ENCODE peak calls at places on chromosomes 1 and 21, in eight cellular contexts. I is fibroblast of pulmonary artery; C is progenitor cell of endocrine pancreas; R is GM12865; U is CD4-positive, alpha-beta T cell; B is Calu3; E is upper lobe of right lung; Y is transverse colon. J is an unnamed sample.

GRCh38 chr1:155173478-155174333 is at the start of gene TRIM46:
- DNase-seq in C (no peak), I (peak; percentile 52), B (no peak), Y (peak; percentile 42), U (no peak), E (peak; percentile 71), R (peak; percentile 54), J (no peak)

GRCh38 chr1:210074904-210075303 is 136.9 kb downstream of the SYT14 start:
- DNase-seq in C (no peak), Y (no peak), U (no peak), B (no peak), E (no peak), R (no peak), I (no peak), J (no peak)

GRCh38 chr1:69738458-69738857 is 170.7 kb downstream of the LRRC7 start:
- DNase-seq in R (no peak), Y (no peak), U (no peak), B (no peak), I (no peak), C (no peak), E (no peak), J (no peak)

GRCh38 chr1:202998836-202999750 is 8.1 kb upstream of the TMEM183A start:
- DNase-seq in B (peak; percentile 71), U (peak; percentile 55), C (peak; percentile 28), I (peak; percentile 74), E (no peak), Y (peak; percentile 54), R (peak; percentile 67), J (peak; percentile 68)

GRCh38 chr1:230228234-230228897 is 161.3 kb downstream of the GALNT2 start:
- DNase-seq in C (no peak), R (no peak), U (no peak), B (no peak), Y (no peak), I (no peak), E (no peak), J (no peak)

GRCh38 chr1:7229696-7230095 is 444.4 kb downstream of the CAMTA1 start:
- DNase-seq in B (no peak), R (no peak), U (no peak), C (no peak), Y (no peak), E (no peak), I (no peak), J (no peak)

GRCh38 chr1:151853411-151853930 is at the start of gene THEM5:
- DNase-seq in I (no peak), U (no peak), B (no peak), Y (no peak), C (no peak), R (no peak), E (no peak), J (no peak)

GRCh38 chr1:77631751-77632150 is 50.7 kb downstream of the ZZZ3 start:
- DNase-seq in B (no peak), E (no peak), I (no peak), Y (no peak), U (no peak), C (no peak), R (no peak), J (no peak)

GRCh38 chr1:219733511-219733910 is 120.6 kb upstream of the ZC3H11B start:
- DNase-seq in U (no peak), E (no peak), C (no peak), Y (no peak), R (no peak), I (no peak), B (no peak), J (no peak)

GRCh38 chr1:7389201-7389785 is 381.8 kb upstream of the VAMP3 start:
- DNase-seq in B (no peak), I (no peak), E (no peak), U (no peak), R (no peak), C (peak; percentile 6), Y (no peak), J (no peak)

GRCh38 chr1:28235746-28236655 is at the start of gene ATP5IF1:
- DNase-seq in Y (peak; percentile 97), C (peak; percentile 86), I (peak; percentile 98), R (peak; percentile 99), U (peak; percentile 87), B (peak; percentile 91), E (peak; percentile 97), J (peak; percentile 88)

GRCh38 chr1:204207136-204207616 is 6.6 kb downstream of the GOLT1A start:
- DNase-seq in C (peak; percentile 77), I (peak; percentile 34), Y (peak; percentile 71), E (peak; percentile 86), R (peak; percentile 49), B (peak; percentile 87), U (peak; percentile 57), J (peak; percentile 79)

GRCh38 chr1:228405200-228405978 is 1.2 kb downstream of the TRIM11 start:
- DNase-seq in U (no peak), R (no peak), Y (no peak), B (no peak), I (no peak), E (no peak), C (no peak), J (no peak)

GRCh38 chr1:76901158-76901767 is 34.0 kb downstream of the ST6GALNAC5 start:
- DNase-seq in Y (no peak), R (peak; percentile 62), B (peak; percentile 60), I (peak; percentile 68), E (no peak), U (no peak), C (peak; percentile 14), J (peak; percentile 51)

GRCh38 chr1:1004780-1005697 is 5.1 kb upstream of the HES4 start:
- DNase-seq in E (peak; percentile 81), Y (peak; percentile 36), U (no peak), R (no peak), I (peak; percentile 60), B (peak; percentile 34), C (no peak), J (no peak)

GRCh38 chr1:165369255-165369848 is 12.8 kb upstream of the LMX1A start:
- DNase-seq in Y (peak; percentile 57), C (peak; percentile 61), I (peak; percentile 54), E (peak; percentile 73), B (peak; percentile 74), R (peak; percentile 50), U (peak; percentile 24), J (peak; percentile 81)

GRCh38 chr1:46719689-46720088 is 775 bp upstream of the EFCAB14 start:
- DNase-seq in U (no peak), I (no peak), C (no peak), R (no peak), Y (peak; percentile 59), E (no peak), B (peak; percentile 49), J (no peak)

GRCh38 chr1:161008857-161009554 is 11.9 kb downstream of the F11R start:
- DNase-seq in I (peak; percentile 76), U (no peak), R (no peak), Y (no peak), E (no peak), B (no peak), C (no peak), J (no peak)

GRCh38 chr21:45255381-45256020 is 32.2 kb downstream of the POFUT2 start:
- DNase-seq in U (no peak), R (peak; percentile 18), I (no peak), C (peak; percentile 9), Y (peak; percentile 60), E (no peak), B (peak; percentile 28), J (no peak)

GRCh38 chr1:173798078-173798477 is 26.4 kb upstream of the DARS2 start:
- DNase-seq in C (no peak), B (no peak), I (no peak), E (no peak), U (no peak), R (no peak), Y (no peak), J (no peak)

GRCh38 chr1:179856286-179856685 is 21.3 kb downstream of the TOR1AIP2 start:
- DNase-seq in R (no peak), U (no peak), Y (no peak), C (no peak), I (no peak), B (no peak), E (no peak), J (no peak)

GRCh38 chr1:169885207-169885606 is 8.5 kb downstream of the SCYL3 start:
- DNase-seq in C (no peak), E (no peak), U (no peak), B (no peak), I (no peak), Y (no peak), R (no peak), J (no peak)

GRCh38 chr1:91876040-91876470 is 9.9 kb downstream of the TGFBR3 start:
- DNase-seq in U (no peak), C (no peak), R (peak; percentile 88), Y (no peak), B (no peak), I (no peak), E (no peak), J (no peak)

DNA sequence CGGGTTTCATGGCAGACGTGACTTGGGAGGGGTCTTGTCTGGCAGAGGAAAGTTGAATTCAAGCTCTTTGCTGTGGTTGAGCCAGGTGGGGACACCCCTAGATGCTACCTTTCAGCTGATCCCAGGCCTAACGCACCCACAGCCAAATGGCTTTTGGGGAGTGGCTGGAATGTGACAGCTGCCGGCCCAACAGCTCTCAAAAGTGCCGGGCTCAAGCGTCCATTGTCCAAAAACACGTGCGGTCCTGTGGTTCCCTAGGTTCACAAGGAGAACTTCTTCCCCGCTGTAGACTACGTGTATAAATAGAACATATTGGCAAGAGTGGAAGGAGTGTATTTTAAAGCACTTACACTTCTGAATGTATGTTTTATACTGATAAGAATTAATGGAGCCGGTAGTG is 87.1 kb upstream of the ARHGEF16 start:
- DNase-seq in U (no peak), Y (no peak), E (no peak), R (no peak), I (no peak), B (no peak), C (no peak), J (no peak)
- TF ChIP-seq CTCF in U (no peak), Y (no peak), E (no peak), R (no peak), I (no peak), B (no peak), C (no peak), J (no peak)

GRCh38 chr1:176843352-176844297 is 320.9 kb downstream of the ASTN1 start:
- DNase-seq in E (no peak), U (no peak), C (peak; percentile 17), R (peak; percentile 36), I (peak; percentile 52), B (peak; percentile 32), Y (no peak), J (peak; percentile 28)
- TF ChIP-seq CTCF in E (peak; percentile 51), U (no peak), C (peak; percentile 78), R (peak; percentile 26), I (peak; percentile 20), B (no peak), Y (no peak), J (peak; percentile 72)

GRCh38 chr1:31955917-31956736 is 18.0 kb upstream of the PTP4A2 start:
- DNase-seq in R (peak; percentile 97), I (peak; percentile 100), C (no peak), E (peak; percentile 85), U (peak; percentile 52), B (peak; percentile 92), Y (peak; percentile 86), J (no peak)
- TF ChIP-seq CTCF in R (peak; percentile 29), I (peak; percentile 56), C (peak; percentile 7), E (peak; percentile 45), U (no peak), B (no peak), Y (peak; percentile 45), J (no peak)

GRCh38 chr1:225974454-225974853 is 24.7 kb downstream of the SDE2 start:
- DNase-seq in E (no peak), C (no peak), I (no peak), U (no peak), B (no peak), Y (no peak), R (no peak), J (no peak)
- TF ChIP-seq CTCF in E (no peak), C (no peak), I (no peak), U (no peak), B (no peak), Y (no peak), R (no peak), J (no peak)